ENCODE peak calls at places on chromosomes 5 and 9, in five cellular contexts. R is SK-N-SH, P is HepG2, N is GM12878, V is K562. F is an unnamed sample.

GRCh38 chr5:151186052-151186451 is 28.5 kb upstream of the ANXA6 start:
- DNase-seq in R (no peak), P (no peak), N (no peak), V (no peak), F (no peak)

GRCh38 chr5:93894471-93895354 is 153.3 kb upstream of the POU5F2 start:
- DNase-seq in R (peak), P (no peak), N (no peak), V (no peak), F (no peak)

GRCh38 chr5:72130342-72130741 is 23.1 kb downstream of the MAP1B start:
- DNase-seq in V (no peak), R (no peak), P (no peak), N (no peak), F (no peak)

GRCh38 chr5:14399054-14399657 is 182.4 kb upstream of the OTULINL start:
- DNase-seq in P (peak), R (peak), N (no peak), V (peak), F (peak)

GRCh38 chr5:154103223-154103622 is 64.5 kb downstream of the MFAP3 start:
- DNase-seq in N (no peak), P (no peak), R (no peak), V (no peak), F (no peak)

GRCh38 chr5:98770158-98770910 is 3.1 kb upstream of the RGMB start:
- DNase-seq in N (no peak), R (peak), V (no peak), P (peak), F (peak)

GRCh38 chr5:16593013-16593412 is 23.8 kb downstream of the RETREG1 start:
- DNase-seq in N (no peak), P (no peak), R (no peak), V (no peak), F (no peak)

GRCh38 chr5:111998871-111999270 is 241.9 kb upstream of the NREP start:
- DNase-seq in N (no peak), V (no peak), R (no peak), P (no peak), F (no peak)

GRCh38 chr5:88929385-88929784 is 46.4 kb upstream of the MEF2C start:
- DNase-seq in N (no peak), V (peak), R (no peak), P (no peak), F (no peak)

GRCh38 chr5:80760680-80761079 is 105.9 kb upstream of the DHFR start:
- DNase-seq in N (no peak), V (no peak), R (no peak), P (no peak), F (no peak)

GRCh38 chr9:2159521-2160417 is 144.6 kb downstream of the SMARCA2 start:
- DNase-seq in P (no peak), R (no peak), V (no peak), N (no peak), F (peak)

GRCh38 chr5:148968311-148968710 is 94.6 kb downstream of the SH3TC2 start:
- DNase-seq in R (no peak), N (no peak), V (no peak), P (no peak), F (no peak)

GRCh38 chr5:179344301-179345178 is 721 bp downstream of the ADAMTS2 start:
- DNase-seq in N (no peak), V (no peak), R (peak), P (no peak), F (no peak)

GRCh38 chr5:142717582-142718215 is 31.8 kb upstream of the FGF1 start:
- DNase-seq in N (no peak), P (peak), R (peak), V (no peak), F (peak)

GRCh38 chr5:54091416-54092130 is 218.8 kb downstream of the ARL15 start:
- DNase-seq in V (no peak), R (no peak), P (no peak), N (no peak), F (no peak)

GRCh38 chr5:80960531-80961375 is 590 bp downstream of the RASGRF2 start:
- DNase-seq in V (no peak), P (peak), N (no peak), R (peak), F (no peak)

GRCh38 chr5:93162201-93162654 is 418.8 kb downstream of the NR2F1-AS1 start:
- DNase-seq in R (no peak), P (no peak), V (no peak), N (no peak), F (no peak)

GRCh38 chr9:34884732-34885131 is 73.4 kb upstream of the PHF24 start:
- DNase-seq in V (no peak), P (no peak), N (peak), R (no peak), F (no peak)

GRCh38 chr5:116652196-116652729 is 77.6 kb upstream of the SEMA6A start:
- DNase-seq in N (peak), R (no peak), P (peak), V (no peak), F (no peak)

GRCh38 chr9:128715436-128715750 is 8.5 kb downstream of the ZDHHC12 start:
- DNase-seq in R (no peak), P (no peak), N (no peak), V (no peak), F (no peak)

GRCh38 chr5:34516166-34516565 is 140.0 kb upstream of the RAI14 start:
- DNase-seq in V (no peak), P (no peak), R (no peak), N (no peak), F (no peak)
- TF ChIP-seq POLR2AphosphoS5 in V (no peak), P (no peak), R (no peak), N (no peak), F (no peak)

DNA sequence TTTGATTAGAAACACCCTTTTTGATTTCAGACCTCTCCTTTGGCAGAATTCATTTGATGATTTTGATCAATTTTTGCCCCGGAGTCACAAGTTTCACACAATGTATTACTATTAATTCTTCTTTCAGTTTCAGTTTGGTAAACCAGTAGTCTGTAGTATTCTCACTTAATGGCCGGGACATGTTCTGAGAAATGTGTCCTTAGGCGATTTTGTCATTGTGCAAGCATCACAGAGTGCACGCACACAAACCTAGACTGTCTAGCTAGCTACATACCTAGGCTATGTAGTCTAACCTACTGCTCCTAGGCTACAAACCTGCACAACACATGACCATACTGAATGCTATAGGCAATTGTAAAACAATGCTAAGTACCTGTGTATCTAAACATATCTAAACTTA is 662.5 kb downstream of the IRX1 start:
- DNase-seq in P (no peak), R (no peak), N (no peak), V (no peak), F (no peak)
- TF ChIP-seq REST in P (no peak), R (no peak), N (no peak), V (no peak), F (no peak)

GRCh38 chr9:23611874-23612273 is 214.2 kb downstream of the ELAVL2 start:
- DNase-seq in R (no peak), V (no peak), N (no peak), P (no peak), F (no peak)
- TF ChIP-seq GABPA in R (no peak), V (no peak), N (no peak), P (no peak), F (no peak)

DNA sequence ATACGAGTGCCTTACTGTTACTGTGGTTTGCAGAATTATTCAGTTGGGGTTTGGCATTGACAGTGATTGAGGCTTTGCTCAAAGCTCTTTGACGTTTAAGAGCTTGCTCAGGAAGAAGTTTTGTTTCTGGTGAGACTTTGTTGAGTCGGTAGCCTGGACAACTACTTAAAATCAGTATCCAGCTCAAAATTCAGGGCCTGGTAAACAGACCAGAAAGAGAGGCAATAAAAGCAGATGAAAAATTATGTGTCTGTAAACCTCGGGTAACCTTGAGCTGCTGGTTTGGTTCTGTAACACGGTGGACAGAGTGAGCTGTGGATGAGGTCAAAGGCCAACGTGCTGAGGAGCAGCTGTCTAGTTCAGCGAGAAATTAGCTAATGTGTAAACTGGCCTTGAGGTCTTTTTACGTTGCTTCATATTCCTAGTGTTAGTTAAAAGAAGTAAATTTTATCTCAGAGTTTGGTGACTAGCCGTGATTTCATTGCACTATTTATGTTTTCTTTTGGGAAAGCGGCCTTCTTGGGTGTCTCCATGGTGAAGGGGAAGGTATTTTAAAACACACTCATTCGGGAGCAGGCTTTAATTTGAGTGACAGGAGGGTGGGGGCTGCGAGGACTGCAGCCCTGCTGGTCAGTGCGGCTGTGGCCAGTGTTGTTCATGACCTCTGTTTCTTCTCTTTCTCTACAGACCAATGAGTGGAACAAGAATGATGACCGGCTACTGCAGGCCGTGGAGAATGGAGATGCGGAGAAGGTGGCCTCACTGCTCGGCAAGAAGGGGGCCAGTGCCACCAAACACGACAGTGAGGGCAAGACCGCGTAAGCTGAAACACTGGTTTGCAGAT is 82.0 kb upstream of the TTC23L start:
- DNase-seq in V (no peak), R (no peak), N (no peak), P (peak), F (no peak)
- TF ChIP-seq POLR2AphosphoS5 in V (no peak), R (no peak), N (no peak), P (no peak), F (no peak)

DNA sequence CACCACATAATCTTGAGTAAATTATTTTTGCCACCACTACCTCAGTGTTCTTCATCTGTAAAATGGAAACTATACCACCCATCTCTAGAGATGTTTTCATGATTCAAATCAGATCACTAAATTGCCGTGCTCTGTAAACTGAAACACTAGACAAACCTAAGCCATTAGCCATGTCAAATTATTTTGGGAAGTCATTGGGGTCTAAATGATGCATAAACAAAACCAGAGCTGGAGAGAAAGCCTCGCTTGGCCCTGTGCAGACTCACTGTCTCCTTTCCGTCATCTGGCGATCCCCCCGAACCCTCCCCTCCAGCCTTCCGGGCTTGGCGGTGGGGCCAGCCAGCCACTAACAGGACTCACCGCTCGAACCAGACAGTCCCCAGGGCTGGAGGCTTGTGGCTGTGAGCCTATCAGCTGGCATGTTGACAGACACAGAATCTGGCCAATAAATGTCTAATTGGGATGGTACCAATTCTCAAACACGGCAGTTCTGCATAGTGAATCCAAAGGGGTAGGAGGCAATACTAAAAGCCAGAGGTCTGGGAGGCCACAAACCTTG is 256.5 kb downstream of the SEC61B start:
- DNase-seq in R (peak), P (no peak), V (no peak), N (no peak), F (no peak)
- TF ChIP-seq REST in R (no peak), P (no peak), V (no peak), N (no peak), F (no peak)

GRCh38 chr9:14418262-14419200 is 104.6 kb upstream of the NFIB start:
- DNase-seq in N (no peak), V (no peak), P (no peak), R (no peak), F (no peak)
- TF ChIP-seq GABPA in N (no peak), V (no peak), P (no peak), R (no peak), F (no peak)

DNA sequence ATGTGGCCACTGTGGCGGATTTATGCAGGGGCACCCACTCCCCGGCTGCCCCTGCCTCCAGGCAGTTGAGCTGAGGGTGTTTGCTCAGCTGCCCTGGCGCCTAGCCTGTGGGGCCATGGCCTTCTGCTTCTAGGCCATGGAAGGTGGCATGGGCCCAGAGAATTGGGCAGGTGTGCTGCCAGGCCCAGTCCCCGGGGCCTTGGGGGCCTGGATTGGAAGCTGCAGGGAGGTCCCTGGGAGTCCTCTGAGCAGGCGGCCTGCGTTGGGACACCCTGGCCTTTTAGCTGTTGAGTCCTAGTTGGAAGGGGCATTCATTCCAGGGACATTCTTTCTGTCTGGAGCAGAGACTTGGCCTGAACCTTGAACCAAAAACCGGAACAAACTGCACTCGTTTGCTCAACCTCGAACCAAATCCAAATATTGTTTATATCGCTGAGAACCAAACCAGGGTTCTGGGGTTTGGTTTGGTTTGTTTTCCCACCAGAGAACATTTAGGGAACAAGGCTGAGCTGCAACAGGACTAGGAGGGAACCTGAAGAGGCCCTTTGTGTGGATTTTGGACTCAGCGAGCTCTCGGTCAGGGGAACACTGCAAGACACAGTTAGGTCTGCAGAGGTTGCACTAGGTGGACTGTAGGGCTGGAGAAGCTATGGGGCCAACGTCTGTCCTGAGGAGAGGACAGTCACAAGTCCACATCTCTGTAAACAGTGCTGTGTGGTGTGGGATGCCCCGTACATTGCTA is 116.8 kb downstream of the BOD1 start:
- DNase-seq in V (no peak), N (no peak), R (no peak), P (peak), F (no peak)
- TF ChIP-seq POLR2AphosphoS5 in V (no peak), N (no peak), R (no peak), P (no peak), F (no peak)

GRCh38 chr5:175254155-175254554 is 189.8 kb downstream of the DRD1 start:
- DNase-seq in P (no peak), V (no peak), N (no peak), R (no peak), F (no peak)
- TF ChIP-seq REST in P (no peak), V (no peak), N (no peak), R (no peak), F (no peak)

GRCh38 chr9:99057665-99058625 is 47.0 kb upstream of the TGFBR1 start:
- DNase-seq in V (peak), N (peak), P (no peak), R (no peak), F (peak)
- TF ChIP-seq GABPA in V (no peak), N (no peak), P (no peak), R (no peak), F (no peak)

GRCh38 chr9:136485651-136486050 is 2.8 kb upstream of the SEC16A start:
- DNase-seq in V (no peak), R (no peak), P (peak), N (no peak), F (peak)

GRCh38 chr9:136482793-136483588 is at the start of gene SEC16A:
- DNase-seq in R (peak), N (peak), P (peak), V (peak), F (peak)

GRCh38 chr9:136483589-136484152 is 831 bp upstream of the SEC16A start:
- DNase-seq in P (peak), V (peak), N (peak), R (peak), F (peak)

GRCh38 chr9:136485049-136485647 is 2.3 kb upstream of the SEC16A start:
- DNase-seq in P (peak), N (no peak), V (peak), R (peak), F (peak)

DNA sequence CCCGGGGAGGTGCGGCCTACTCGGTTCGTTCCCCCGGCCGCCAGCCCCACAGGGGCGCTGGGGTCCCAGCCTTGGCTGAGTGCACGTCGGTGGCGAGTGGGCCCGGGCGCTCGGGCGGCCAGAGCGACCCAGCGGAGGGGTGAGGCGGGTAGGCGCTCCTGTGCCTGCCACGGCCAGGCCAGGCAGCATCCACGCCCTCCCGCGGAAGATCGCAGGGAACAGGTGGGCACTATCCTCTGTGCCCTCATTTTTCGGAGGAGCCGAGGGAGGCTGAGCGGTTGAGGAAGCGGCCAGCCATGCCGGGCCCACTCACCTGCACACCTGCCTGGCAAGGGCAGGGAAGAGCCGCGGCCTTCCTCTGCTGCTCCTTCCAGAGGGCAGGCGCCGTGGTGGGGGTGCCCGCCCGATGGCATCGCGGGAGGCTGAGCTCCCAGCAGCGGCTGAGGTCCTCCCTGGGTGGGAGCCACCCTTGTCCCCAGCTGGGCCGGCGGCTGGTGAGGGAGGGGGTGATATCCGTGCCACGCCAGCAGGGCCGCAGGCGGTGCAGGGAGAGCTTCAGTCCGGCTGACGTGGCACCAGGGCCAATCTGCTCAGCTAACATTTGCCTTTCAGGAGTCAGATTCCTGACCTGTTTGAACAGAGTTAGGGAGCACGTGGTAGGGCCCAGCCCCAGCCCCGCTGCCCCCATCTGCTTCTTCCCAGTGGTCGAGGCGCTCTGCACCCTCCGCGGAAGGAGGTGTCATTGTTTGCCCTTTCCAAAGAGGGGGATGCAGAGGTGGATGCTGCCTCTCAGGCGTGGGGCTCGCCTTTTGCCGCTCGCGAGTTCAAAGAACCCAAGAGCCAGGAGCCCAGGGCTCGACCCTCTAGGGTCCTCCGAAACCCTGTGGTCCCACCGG is 1.6 kb upstream of the SEC16A start:
- DNase-seq in N (no peak), P (peak), R (no peak), V (no peak), F (no peak)
- TF ChIP-seq POLR2AphosphoS5 in N (no peak), P (peak), R (no peak), V (no peak), F (no peak)